ENCODE peak calls at places on chromosome 19, in ten cellular contexts. D, I, S, Y, X, L, W, G, E and V are unnamed samples.

GRCh38 chr19:1538978-1539377 is 15.1 kb downstream of the PLK5 start:
- DNase-seq in E (peak; percentile 43), X (peak; percentile 48), D (no peak), L (no peak), Y (no peak), G (no peak), S (no peak), I (no peak), W (no peak), V (no peak)

GRCh38 chr19:47707135-47707925 is 5.9 kb upstream of the EHD2 start:
- DNase-seq in D (no peak), G (peak; percentile 62), L (peak; percentile 84), X (peak; percentile 77), Y (peak; percentile 83), S (peak; percentile 74), W (peak; percentile 84), I (peak; percentile 74), E (peak; percentile 91), V (no peak)

GRCh38 chr19:48006762-48007161 is 12.3 kb downstream of the ELSPBP1 start:
- DNase-seq in W (no peak), L (no peak), X (no peak), S (no peak), I (no peak), D (no peak), Y (no peak), E (no peak), G (no peak), V (no peak)

GRCh38 chr19:48310227-48310626 is 15.1 kb upstream of the EMP3 start:
- DNase-seq in X (no peak), W (no peak), L (no peak), E (no peak), I (no peak), G (no peak), S (no peak), D (no peak), Y (no peak), V (no peak)

GRCh38 chr19:45245334-45245787 is at the start of gene EXOC3L2:
- DNase-seq in L (no peak), G (no peak), I (no peak), Y (peak; percentile 81), W (no peak), S (no peak), D (no peak), E (no peak), X (no peak), V (no peak)

GRCh38 chr19:1935484-1936208 is 5.3 kb upstream of the CSNK1G2 start:
- DNase-seq in S (no peak), I (peak; percentile 15), W (no peak), L (no peak), X (no peak), D (no peak), Y (peak; percentile 81), G (no peak), E (no peak), V (no peak)

GRCh38 chr19:34962281-34962944 is 1.6 kb downstream of the ZNF792 start:
- DNase-seq in L (peak; percentile 72), E (no peak), X (no peak), W (no peak), S (peak; percentile 32), D (no peak), Y (no peak), G (peak; percentile 23), I (no peak), V (no peak)

GRCh38 chr19:45250832-45251451 is at the start of gene MARK4:
- DNase-seq in E (peak; percentile 87), D (no peak), L (peak; percentile 99), S (peak; percentile 44), I (peak; percentile 53), W (peak; percentile 89), Y (peak; percentile 82), X (peak; percentile 63), G (peak; percentile 41), V (peak; percentile 29)

DNA sequence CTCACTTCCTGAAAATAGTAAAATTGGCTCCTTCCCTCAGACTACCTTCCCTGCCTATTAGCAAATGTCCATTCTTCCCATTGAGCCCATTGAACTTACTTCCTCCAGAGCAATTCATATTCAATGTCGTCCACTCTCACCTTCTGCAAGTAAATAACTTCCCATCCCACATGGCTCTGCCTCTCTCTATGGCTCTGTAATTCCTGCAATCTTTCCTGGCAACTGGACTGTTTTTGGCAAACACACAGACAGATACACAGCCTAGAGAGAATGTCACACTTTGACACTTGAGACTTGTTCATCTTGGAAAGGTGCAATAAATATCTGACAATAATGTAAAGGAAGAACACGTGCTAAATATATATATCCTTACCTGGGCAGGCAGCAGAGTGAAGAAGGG is 18.3 kb downstream of the UQCRFS1 start:
- DNase-seq in I (no peak), D (no peak), E (no peak), L (no peak), S (no peak), X (no peak), Y (no peak), G (no peak), W (no peak), V (no peak)
- H3K9me3 ChIP-seq in I (no peaks in the 10 kb centered on the region), D (peaks cover 3% of the 10 kb centered on the region), E (no peaks in the 10 kb centered on the region), L (no peaks in the 10 kb centered on the region), S (no peaks in the 10 kb centered on the region), X (no peaks in the 10 kb centered on the region), Y (no peaks in the 10 kb centered on the region), G (no peaks in the 10 kb centered on the region), W (no peaks in the 10 kb centered on the region), V (no peaks in the 10 kb centered on the region)

GRCh38 chr19:50490411-50490811 is 13.8 kb upstream of the GARIN5A start:
- DNase-seq in S (no peak), X (no peak), I (no peak), L (no peak), G (no peak), W (peak; percentile 59), E (no peak), D (no peak), Y (peak; percentile 34), V (no peak)

GRCh38 chr19:50488795-50489194 is 12.1 kb upstream of the GARIN5A start:
- DNase-seq in D (no peak), L (no peak), W (no peak), I (no peak), S (no peak), X (no peak), E (no peak), Y (no peak), G (no peak), V (no peak)

GRCh38 chr19:50490991-50491472 is 14.4 kb upstream of the GARIN5A start:
- DNase-seq in S (no peak), L (no peak), I (no peak), E (no peak), D (no peak), Y (peak; percentile 21), X (no peak), G (no peak), W (no peak), V (no peak)

GRCh38 chr19:50486823-50487515 is 10.3 kb upstream of the GARIN5A start:
- DNase-seq in L (peak; percentile 57), D (no peak), G (peak; percentile 11), X (no peak), I (peak; percentile 37), Y (peak; percentile 40), S (no peak), W (peak; percentile 31), E (no peak), V (no peak)

GRCh38 chr19:50489461-50490011 is 12.9 kb upstream of the GARIN5A start:
- DNase-seq in I (no peak), G (no peak), Y (peak; percentile 51), D (no peak), S (no peak), W (no peak), E (no peak), X (no peak), L (no peak), V (no peak)
- H3K9me3 ChIP-seq in I (no peaks in the 10 kb centered on the region), G (no peaks in the 10 kb centered on the region), Y (no peaks in the 10 kb centered on the region), D (peaks cover 14% of the 10 kb centered on the region), S (no peaks in the 10 kb centered on the region), W (no peaks in the 10 kb centered on the region), E (peaks cover 12% of the 10 kb centered on the region), X (no peaks in the 10 kb centered on the region), L (no peaks in the 10 kb centered on the region), V (peaks cover 4% of the 10 kb centered on the region)

GRCh38 chr19:40314646-40315045 is 29.5 kb upstream of the AKT2 start:
- DNase-seq in S (no peak), I (no peak), X (no peak), L (no peak), D (no peak), W (no peak), G (no peak), E (no peak), Y (no peak), V (no peak)

GRCh38 chr19:40315812-40316475 is 30.8 kb upstream of the AKT2 start:
- DNase-seq in S (no peak), L (peak; percentile 57), D (no peak), E (no peak), G (no peak), W (peak; percentile 23), Y (no peak), I (no peak), X (no peak), V (no peak)

GRCh38 chr19:40313229-40313983 is 28.3 kb upstream of the AKT2 start:
- DNase-seq in Y (no peak), E (no peak), W (no peak), G (no peak), D (no peak), S (no peak), I (no peak), X (no peak), L (no peak), V (no peak)

GRCh38 chr19:40309666-40310065 is 24.5 kb upstream of the AKT2 start:
- DNase-seq in L (no peak), D (no peak), E (no peak), I (no peak), W (no peak), S (no peak), X (no peak), G (no peak), Y (no peak), V (no peak)

DNA sequence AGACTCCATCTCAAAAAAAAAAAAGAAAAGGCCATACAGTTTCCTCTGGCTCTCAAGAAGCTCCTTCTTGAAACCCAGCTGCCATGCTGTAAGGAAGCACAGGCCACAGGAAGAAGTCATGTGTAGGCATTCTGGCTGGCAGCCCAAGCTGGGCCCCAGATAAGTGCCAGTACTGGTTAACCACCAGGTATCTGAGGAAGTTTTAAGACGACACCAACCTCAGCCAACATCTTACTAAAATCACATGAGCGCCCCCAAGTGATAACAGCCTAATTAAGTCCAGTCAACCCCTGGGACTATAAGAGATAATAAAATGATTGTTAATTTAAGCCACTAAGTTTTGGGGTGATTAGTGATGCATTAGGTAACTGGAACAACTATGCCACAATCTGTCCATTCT is 27.4 kb upstream of the AKT2 start:
- DNase-seq in G (no peak), Y (no peak), X (no peak), S (no peak), E (no peak), D (no peak), I (no peak), W (peak; percentile 6), L (no peak), V (no peak)
- H3K9me3 ChIP-seq in G (no peaks in the 10 kb centered on the region), Y (no peaks in the 10 kb centered on the region), X (no peaks in the 10 kb centered on the region), S (no peaks in the 10 kb centered on the region), E (no peaks in the 10 kb centered on the region), D (no peaks in the 10 kb centered on the region), I (no peaks in the 10 kb centered on the region), W (no peaks in the 10 kb centered on the region), L (no peaks in the 10 kb centered on the region), V (no peaks in the 10 kb centered on the region)

DNA sequence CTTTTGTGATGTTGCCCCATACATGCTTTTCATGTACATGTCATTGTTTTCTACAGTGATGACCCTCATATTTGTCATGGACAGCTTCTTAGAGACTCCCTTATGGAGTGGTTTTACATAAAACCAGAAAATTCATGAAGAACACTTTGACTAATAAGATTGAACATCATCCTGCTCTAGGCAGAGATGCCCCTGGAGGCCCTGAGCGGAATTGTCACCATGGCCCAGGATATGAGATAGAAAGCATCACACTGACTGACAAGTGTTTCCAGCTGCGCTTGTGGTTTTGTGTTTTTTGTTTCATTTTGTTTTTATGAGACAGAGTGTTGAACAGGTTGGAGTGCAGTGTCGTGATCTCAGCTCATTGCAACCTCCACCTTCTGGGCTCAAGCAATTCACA is 22.2 kb downstream of the ZNF701 start:
- DNase-seq in G (no peak), X (no peak), I (no peak), Y (no peak), E (no peak), W (no peak), S (no peak), D (no peak), L (peak; percentile 25), V (no peak)
- H3K9me3 ChIP-seq in G (peaks cover 7% of the 10 kb centered on the region), X (no peaks in the 10 kb centered on the region), I (no peaks in the 10 kb centered on the region), Y (no peaks in the 10 kb centered on the region), E (peaks cover 17% of the 10 kb centered on the region), W (no peaks in the 10 kb centered on the region), S (no peaks in the 10 kb centered on the region), D (peaks cover 11% of the 10 kb centered on the region), L (no peaks in the 10 kb centered on the region), V (no peaks in the 10 kb centered on the region)